ENCODE peak calls at places on chromosomes 2 and 18, in five cellular contexts. B, O, M, C and X are unnamed samples.

GRCh38 chr2:224357098-224357901 is 44.6 kb downstream of the FAM124B start:
- DNase-seq in B (peak; percentile 49), O (peak; percentile 85), C (peak; percentile 64), M (no peak), X (no peak)

GRCh38 chr2:127080941-127081769 is 25.8 kb downstream of the BIN1 start:
- DNase-seq in M (no peak), C (no peak), B (peak; percentile 53), O (no peak), X (no peak)

GRCh38 chr2:127702395-127703009 is 1.2 kb downstream of the SFT2D3 start:
- DNase-seq in M (no peak), O (no peak), B (no peak), C (no peak), X (no peak)

GRCh38 chr2:11298592-11298991 is 45.8 kb downstream of the ROCK2 start:
- DNase-seq in C (no peak), B (no peak), M (no peak), O (no peak), X (no peak)

GRCh38 chr2:86044614-86045013 is 61.1 kb downstream of the POLR1A start:
- DNase-seq in M (peak; percentile 5), O (no peak), B (no peak), C (no peak), X (no peak)

GRCh38 chr2:74371421-74371820 is 8.7 kb downstream of the DCTN1 start:
- DNase-seq in C (no peak), M (no peak), O (no peak), B (no peak), X (no peak)

GRCh38 chr2:11430729-11431128 is 35.2 kb downstream of the E2F6 start:
- DNase-seq in C (no peak), B (no peak), O (no peak), M (no peak), X (no peak)

GRCh38 chr2:75666821-75667344 is 20.3 kb downstream of the MRPL19 start:
- DNase-seq in C (no peak), O (no peak), M (no peak), B (no peak), X (no peak)

GRCh38 chr2:218272531-218273212 is 2.4 kb downstream of the PNKD start:
- DNase-seq in C (peak; percentile 86), O (peak; percentile 90), B (peak; percentile 90), M (peak; percentile 99), X (peak; percentile 54)

GRCh38 chr2:52113338-52113737 is 1081.4 kb upstream of the NRXN1 start:
- DNase-seq in M (no peak), B (no peak), C (no peak), O (no peak), X (no peak)

GRCh38 chr2:2769481-2770431 is 438.7 kb upstream of the MYT1L start:
- DNase-seq in B (no peak), O (no peak), M (no peak), C (no peak), X (no peak)

GRCh38 chr2:1170711-1171110 is 220.1 kb downstream of the SNTG2 start:
- DNase-seq in M (no peak), C (no peak), O (no peak), B (no peak), X (no peak)

GRCh38 chr2:65057391-65058052 is 1.3 kb downstream of the CEP68 start:
- DNase-seq in M (no peak), O (peak; percentile 78), C (peak; percentile 50), B (no peak), X (peak; percentile 60)

GRCh38 chr2:96549466-96549785 is 12.9 kb downstream of the ARID5A start:
- DNase-seq in C (no peak), O (no peak), B (no peak), M (peak; percentile 62), X (no peak)

GRCh38 chr2:59935005-59935404 is 618.4 kb downstream of the BCL11A start:
- DNase-seq in B (no peak), O (no peak), C (no peak), M (no peak), X (no peak)

GRCh38 chr2:241760301-241760771 is 16.3 kb upstream of the GAL3ST2 start:
- DNase-seq in O (no peak), B (no peak), C (no peak), M (peak; percentile 48), X (no peak)

GRCh38 chr2:138275292-138275690 is 226.3 kb upstream of the SPOPL start:
- DNase-seq in B (no peak), C (no peak), M (no peak), O (no peak), X (no peak)

GRCh38 chr2:203975912-203976311 is 39.3 kb downstream of the ICOS start:
- DNase-seq in B (no peak), C (no peak), O (no peak), M (no peak), X (no peak)

GRCh38 chr18:21389903-21390302 is 147.9 kb downstream of the GREB1L start:
- DNase-seq in O (no peak), C (no peak), M (no peak), B (no peak), X (no peak)

GRCh38 chr2:72920317-72921087 is 3.2 kb downstream of the EMX1 start:
- DNase-seq in O (no peak), M (peak; percentile 54), B (peak; percentile 20), C (peak; percentile 31), X (no peak)

GRCh38 chr2:217798191-217798590 is 204.6 kb downstream of the TNS1 start:
- DNase-seq in O (no peak), C (no peak), B (no peak), M (peak; percentile 61), X (no peak)

GRCh38 chr2:69828913-69829242 is 582 bp upstream of the GMCL1 start:
- DNase-seq in M (no peak), O (no peak), C (no peak), B (no peak), X (peak; percentile 49)

GRCh38 chr2:230230087-230230486 is 4.6 kb downstream of the SP140 start:
- DNase-seq in B (no peak), O (no peak), M (no peak), C (peak; percentile 85), X (no peak)

GRCh38 chr2:128754246-128754724 is 435.6 kb upstream of the HS6ST1 start:
- DNase-seq in B (no peak), O (peak; percentile 94), M (no peak), C (no peak), X (peak; percentile 70)

GRCh38 chr2:191351921-191352320 is 106.7 kb downstream of the MYO1B start:
- DNase-seq in B (no peak), M (no peak), C (peak; percentile 69), O (no peak), X (no peak)

GRCh38 chr2:240780023-240780831 is 39.8 kb downstream of the KIF1A start:
- DNase-seq in B (no peak), C (no peak), M (no peak), O (no peak), X (no peak)

GRCh38 chr2:155250800-155251199 is 552.3 kb downstream of the KCNJ3 start:
- DNase-seq in O (peak; percentile 11), B (no peak), M (no peak), C (no peak), X (no peak)

GRCh38 chr2:39522518-39522877 is 85.4 kb upstream of the MAP4K3 start:
- DNase-seq in O (no peak), M (no peak), C (no peak), B (no peak), X (no peak)

GRCh38 chr2:12726271-12726670 is 9.5 kb downstream of the TRIB2 start:
- DNase-seq in O (peak; percentile 43), B (no peak), M (no peak), C (no peak), X (no peak)

GRCh38 chr18:46630160-46630559 is 26.9 kb downstream of the LOXHD1 start:
- DNase-seq in M (no peak), C (no peak), O (peak; percentile 56), B (no peak), X (no peak)

GRCh38 chr2:199463708-199464613 is 6.2 kb upstream of the SATB2 start:
- DNase-seq in O (no peak), B (no peak), M (no peak), C (no peak), X (no peak)

GRCh38 chr18:25349131-25349925 is 2.6 kb downstream of the ZNF521 start:
- DNase-seq in O (peak; percentile 66), C (peak; percentile 62), B (no peak), M (peak; percentile 68), X (no peak)

GRCh38 chr2:145690183-145690582 is 1170.3 kb upstream of the ZEB2 start:
- DNase-seq in O (no peak), C (no peak), M (no peak), B (no peak), X (no peak)

GRCh38 chr18:6370886-6371635 is 43.6 kb downstream of the L3MBTL4 start:
- DNase-seq in O (no peak), C (no peak), B (peak; percentile 82), M (no peak), X (no peak)

GRCh38 chr2:121900391-121900790 is 144.9 kb downstream of the TSN start:
- DNase-seq in B (no peak), C (no peak), O (no peak), M (no peak), X (no peak)

GRCh38 chr2:71830497-71831207 is 317.0 kb downstream of the CYP26B1 start:
- DNase-seq in M (no peak), C (peak; percentile 3), B (peak; percentile 18), O (no peak), X (no peak)